ENCODE peak calls at places on chromosomes 7 and 10, in seven cellular contexts. One of them, this sample, is unnamed.

GRCh38 chr7:79398145-79398749 is 55.2 kb downstream of the MAGI2 start:
- DNase-seq in CD4-positive, CD25-positive, alpha-beta regulatory T cell: no peak
- DNase-seq in colonic mucosa: no peak
- DNase-seq in osteoblast: no peak
- DNase-seq in GM23248: peak
- DNase-seq in adrenal gland: no peak
- DNase-seq in RWPE1: no peak
- DNase-seq in this sample: no peak

GRCh38 chr10:133401981-133402725 is 8.2 kb downstream of the MTG1 start:
- DNase-seq in CD4-positive, CD25-positive, alpha-beta regulatory T cell: no peak
- DNase-seq in colonic mucosa: no peak
- DNase-seq in osteoblast: no peak
- DNase-seq in GM23248: no peak
- DNase-seq in adrenal gland: no peak
- DNase-seq in RWPE1: no peak
- DNase-seq in this sample: peak

GRCh38 chr10:34644245-34644644 is 170.9 kb downstream of the PARD3 start:
- DNase-seq in CD4-positive, CD25-positive, alpha-beta regulatory T cell: no peak
- DNase-seq in colonic mucosa: no peak
- DNase-seq in osteoblast: no peak
- DNase-seq in GM23248: no peak
- DNase-seq in adrenal gland: no peak
- DNase-seq in RWPE1: no peak
- DNase-seq in this sample: no peak

GRCh38 chr10:80537086-80537704 is 507 bp upstream of the SH2D4B start:
- DNase-seq in CD4-positive, CD25-positive, alpha-beta regulatory T cell: no peak
- DNase-seq in colonic mucosa: peak
- DNase-seq in osteoblast: peak
- DNase-seq in GM23248: no peak
- DNase-seq in adrenal gland: no peak
- DNase-seq in RWPE1: no peak
- DNase-seq in this sample: no peak

GRCh38 chr7:157488966-157489365 is 152.2 kb downstream of the DNAJB6 start:
- DNase-seq in CD4-positive, CD25-positive, alpha-beta regulatory T cell: no peak
- DNase-seq in colonic mucosa: no peak
- DNase-seq in osteoblast: peak
- DNase-seq in GM23248: no peak
- DNase-seq in adrenal gland: no peak
- DNase-seq in RWPE1: no peak
- DNase-seq in this sample: no peak

GRCh38 chr10:71217266-71218045 is 5.1 kb downstream of the UNC5B start:
- DNase-seq in CD4-positive, CD25-positive, alpha-beta regulatory T cell: no peak
- DNase-seq in colonic mucosa: no peak
- DNase-seq in osteoblast: no peak
- DNase-seq in GM23248: peak
- DNase-seq in adrenal gland: no peak
- DNase-seq in RWPE1: peak
- DNase-seq in this sample: peak

GRCh38 chr10:24201503-24202180 is 7.3 kb upstream of the KIAA1217 start:
- DNase-seq in CD4-positive, CD25-positive, alpha-beta regulatory T cell: no peak
- DNase-seq in colonic mucosa: peak
- DNase-seq in osteoblast: no peak
- DNase-seq in GM23248: no peak
- DNase-seq in adrenal gland: no peak
- DNase-seq in RWPE1: no peak
- DNase-seq in this sample: no peak

GRCh38 chr7:79434098-79434497 is 19.4 kb downstream of the MAGI2 start:
- DNase-seq in CD4-positive, CD25-positive, alpha-beta regulatory T cell: no peak
- DNase-seq in colonic mucosa: no peak
- DNase-seq in osteoblast: peak
- DNase-seq in GM23248: peak
- DNase-seq in adrenal gland: no peak
- DNase-seq in RWPE1: peak
- DNase-seq in this sample: no peak

GRCh38 chr7:134712196-134712595 is 65.5 kb downstream of the BPGM start:
- DNase-seq in CD4-positive, CD25-positive, alpha-beta regulatory T cell: no peak
- DNase-seq in colonic mucosa: no peak
- DNase-seq in osteoblast: peak
- DNase-seq in GM23248: peak
- DNase-seq in adrenal gland: no peak
- DNase-seq in RWPE1: no peak
- DNase-seq in this sample: no peak
- H3K27ac ChIP-seq in CD4-positive, CD25-positive, alpha-beta regulatory T cell: no peak
- H3K27ac ChIP-seq in colonic mucosa: no peak
- H3K27ac ChIP-seq in osteoblast: peak
- H3K27ac ChIP-seq in GM23248: no peak
- H3K27ac ChIP-seq in adrenal gland: no peak
- H3K27ac ChIP-seq in RWPE1: no peak
- H3K27ac ChIP-seq in this sample: no peak

GRCh38 chr10:75449320-75450061 is 18.1 kb downstream of the LRMDA start:
- DNase-seq in CD4-positive, CD25-positive, alpha-beta regulatory T cell: no peak
- DNase-seq in colonic mucosa: peak
- DNase-seq in osteoblast: no peak
- DNase-seq in GM23248: no peak
- DNase-seq in adrenal gland: peak
- DNase-seq in RWPE1: no peak
- DNase-seq in this sample: no peak
- H3K27ac ChIP-seq in CD4-positive, CD25-positive, alpha-beta regulatory T cell: no peak
- H3K27ac ChIP-seq in colonic mucosa: no peak
- H3K27ac ChIP-seq in osteoblast: no peak
- H3K27ac ChIP-seq in GM23248: no peak
- H3K27ac ChIP-seq in adrenal gland: no peak
- H3K27ac ChIP-seq in RWPE1: no peak
- H3K27ac ChIP-seq in this sample: no peak

GRCh38 chr7:135744938-135745701 is 3.5 kb downstream of the FAM180A start:
- DNase-seq in CD4-positive, CD25-positive, alpha-beta regulatory T cell: no peak
- DNase-seq in colonic mucosa: no peak
- DNase-seq in osteoblast: no peak
- DNase-seq in GM23248: peak
- DNase-seq in adrenal gland: no peak
- DNase-seq in RWPE1: peak
- DNase-seq in this sample: no peak
- H3K27ac ChIP-seq in CD4-positive, CD25-positive, alpha-beta regulatory T cell: no peak
- H3K27ac ChIP-seq in colonic mucosa: no peak
- H3K27ac ChIP-seq in osteoblast: peak
- H3K27ac ChIP-seq in GM23248: peak
- H3K27ac ChIP-seq in adrenal gland: peak
- H3K27ac ChIP-seq in RWPE1: peak
- H3K27ac ChIP-seq in this sample: no peak

GRCh38 chr7:1418505-1419309 is 40.6 kb downstream of the MICALL2 start:
- DNase-seq in CD4-positive, CD25-positive, alpha-beta regulatory T cell: no peak
- DNase-seq in colonic mucosa: no peak
- DNase-seq in osteoblast: no peak
- DNase-seq in GM23248: peak
- DNase-seq in adrenal gland: no peak
- DNase-seq in RWPE1: peak
- DNase-seq in this sample: no peak
- H3K27ac ChIP-seq in CD4-positive, CD25-positive, alpha-beta regulatory T cell: peak
- H3K27ac ChIP-seq in colonic mucosa: no peak
- H3K27ac ChIP-seq in osteoblast: no peak
- H3K27ac ChIP-seq in GM23248: no peak
- H3K27ac ChIP-seq in adrenal gland: no peak
- H3K27ac ChIP-seq in RWPE1: no peak
- H3K27ac ChIP-seq in this sample: no peak

This sample was measured in right lobe of liver.